ENCODE peak calls at places on chromosome X, in ten cellular contexts. J is mucosa of descending colon, V is globus pallidus, O is NCI-H2081, X is RPMI8226, G is A549, A is endothelial cell, L is SJSA1, K is body of pancreas, D is T-helper 2 cell. C is an unnamed sample.

GRCh38 chrX:40871385-40872082 is 136.2 kb upstream of the MED14 start:
- DNase-seq in J (no peak), V (no peak), O (no peak), X (no peak), G (no peak), A (no peak), L (no peak), K (peak; percentile 9), D (no peak), C (no peak)

GRCh38 chrX:17697191-17697590 is 40.1 kb upstream of the SCML1 start:
- DNase-seq in J (no peak), V (peak; percentile 7), O (no peak), X (no peak), G (no peak), A (no peak), L (no peak), K (no peak), D (no peak), C (no peak)

GRCh38 chrX:151359931-151360871 is 36.8 kb upstream of the VMA21 start:
- DNase-seq in J (peak; percentile 23), V (peak; percentile 1), O (no peak), X (peak; percentile 44), G (peak; percentile 41), A (peak; percentile 64), L (peak; percentile 5), K (peak; percentile 14), D (no peak), C (peak; percentile 2)

GRCh38 chrX:131704136-131704695 is 160.3 kb downstream of the OR13H1 start:
- DNase-seq in J (no peak), V (no peak), O (peak; percentile 64), X (peak; percentile 91), G (peak; percentile 55), A (no peak), L (peak; percentile 90), K (no peak), D (no peak), C (no peak)

GRCh38 chrX:71919436-71919835 is 8.8 kb downstream of the NHSL2 start:
- DNase-seq in J (no peak), V (no peak), O (no peak), X (no peak), G (no peak), A (no peak), L (no peak), K (no peak), D (no peak), C (no peak)

GRCh38 chrX:72169008-72169728 is 12.4 kb upstream of the PIN4 start:
- DNase-seq in J (peak; percentile 3), V (peak; percentile 24), O (no peak), X (peak; percentile 19), G (no peak), A (no peak), L (no peak), K (peak; percentile 2), D (no peak), C (no peak)

GRCh38 chrX:39335447-39336235 is 534.4 kb downstream of the MID1IP1 start:
- DNase-seq in J (peak; percentile 64), V (no peak), O (peak; percentile 78), X (peak; percentile 62), G (no peak), A (no peak), L (no peak), K (peak; percentile 24), D (no peak), C (no peak)

GRCh38 chrX:107552976-107553375 is 75.3 kb upstream of the PRPS1 start:
- DNase-seq in J (no peak), V (no peak), O (no peak), X (no peak), G (no peak), A (no peak), L (no peak), K (no peak), D (no peak), C (no peak)

GRCh38 chrX:136822337-136823095 is 41.8 kb upstream of the ARHGEF6 start:
- DNase-seq in J (no peak), V (no peak), O (no peak), X (no peak), G (no peak), A (no peak), L (peak; percentile 1), K (no peak), D (no peak), C (no peak)

GRCh38 chrX:8273451-8273894 is 102.4 kb upstream of the VCX2 start:
- DNase-seq in J (no peak), V (no peak), O (no peak), X (no peak), G (no peak), A (no peak), L (peak; percentile 29), K (no peak), D (no peak), C (no peak)

GRCh38 chrX:23292979-23293651 is 41.5 kb upstream of the PTCHD1 start:
- DNase-seq in J (no peak), V (peak; percentile 2), O (no peak), X (no peak), G (no peak), A (no peak), L (no peak), K (no peak), D (no peak), C (no peak)

GRCh38 chrX:27336466-27337091 is 126.6 kb downstream of the PPP4R3C start:
- DNase-seq in J (peak; percentile 29), V (peak; percentile 6), O (peak; percentile 50), X (peak; percentile 47), G (peak; percentile 1), A (peak; percentile 43), L (no peak), K (peak; percentile 3), D (no peak), C (peak; percentile 30)

GRCh38 chrX:73859622-73860021 is 296.6 kb downstream of the CHIC1 start:
- DNase-seq in J (no peak), V (no peak), O (no peak), X (no peak), G (no peak), A (no peak), L (no peak), K (no peak), D (no peak), C (no peak)

GRCh38 chrX:104913348-104913747 is 307.1 kb downstream of the TEX13A start:
- DNase-seq in J (no peak), V (no peak), O (no peak), X (peak; percentile 2), G (no peak), A (no peak), L (no peak), K (no peak), D (no peak), C (peak; percentile 0)

GRCh38 chrX:48498374-48498809 is 10.4 kb upstream of the PORCN start:
- DNase-seq in J (no peak), V (no peak), O (no peak), X (no peak), G (no peak), A (no peak), L (peak; percentile 82), K (no peak), D (no peak), C (no peak)

GRCh38 chrX:11553594-11553993 is 112.1 kb downstream of the ARHGAP6 start:
- DNase-seq in J (no peak), V (no peak), O (no peak), X (no peak), G (no peak), A (no peak), L (no peak), K (no peak), D (no peak), C (no peak)

GRCh38 chrX:113892401-113892800 is 691.5 kb upstream of the HTR2C start:
- DNase-seq in J (no peak), V (no peak), O (no peak), X (no peak), G (no peak), A (no peak), L (no peak), K (no peak), D (no peak), C (no peak)

GRCh38 chrX:151396042-151396826 is 772 bp upstream of the VMA21 start:
- DNase-seq in J (peak; percentile 20), V (no peak), O (no peak), X (peak; percentile 61), G (no peak), A (no peak), L (peak; percentile 6), K (peak; percentile 69), D (no peak), C (peak; percentile 49)

GRCh38 chrX:40755291-40756249 is 20.2 kb upstream of the MED14 start:
- DNase-seq in J (no peak), V (no peak), O (no peak), X (no peak), G (no peak), A (no peak), L (no peak), K (peak; percentile 6), D (no peak), C (no peak)

C was measured in OCI-LY7.